ENCODE peak calls at places on chromosomes 5 and 9, in five cellular contexts. C, O, G, P and H are unnamed samples.

GRCh38 chr9:25861416-25861815 is 183.2 kb upstream of the TUSC1 start:
- DNase-seq in P (no peak), C (no peak), G (no peak), O (no peak), H (no peak)

GRCh38 chr5:77129386-77129785 is 42.3 kb upstream of the ZBED3 start:
- DNase-seq in P (no peak), O (no peak), G (no peak), C (peak), H (no peak)

GRCh38 chr5:172093965-172094364 is 87.5 kb upstream of the FBXW11 start:
- DNase-seq in C (no peak), G (no peak), P (no peak), O (no peak), H (no peak)

GRCh38 chr5:77180167-77181081 is 30.1 kb upstream of the PDE8B start:
- DNase-seq in C (peak), P (peak), G (no peak), O (no peak), H (no peak)

GRCh38 chr5:43000198-43000840 is 39.8 kb downstream of the ANXA2R start:
- DNase-seq in O (no peak), P (no peak), G (no peak), C (no peak), H (no peak)

GRCh38 chr5:39441838-39442237 is 17.1 kb upstream of the DAB2 start:
- DNase-seq in P (no peak), O (no peak), G (no peak), C (no peak), H (no peak)

GRCh38 chr9:73031350-73031749 is 78.5 kb upstream of the ALDH1A1 start:
- DNase-seq in O (no peak), P (no peak), G (no peak), C (no peak), H (no peak)

GRCh38 chr5:76074487-76074886 is 8.7 kb upstream of the SV2C start:
- DNase-seq in C (no peak), G (no peak), O (no peak), P (no peak), H (peak)

GRCh38 chr5:159850192-159850573 is 66.1 kb upstream of the ADRA1B start:
- DNase-seq in C (no peak), P (peak), O (no peak), G (no peak), H (no peak)

GRCh38 chr9:6897831-6898230 is 140.1 kb downstream of the KDM4C start:
- DNase-seq in C (no peak), G (no peak), O (no peak), P (no peak), H (no peak)

GRCh38 chr5:93741136-93741811 is at the start of gene POU5F2:
- DNase-seq in P (no peak), G (no peak), O (no peak), C (no peak), H (no peak)
- TF ChIP-seq CTCF in P (no peak), G (peak), O (peak), C (no peak), H (no peak)

GRCh38 chr9:1429328-1429727 is 379.2 kb downstream of the DMRT2 start:
- DNase-seq in P (no peak), O (no peak), C (no peak), G (no peak), H (no peak)

GRCh38 chr9:1434082-1434481 is 383.9 kb downstream of the DMRT2 start:
- DNase-seq in P (no peak), O (no peak), G (no peak), C (no peak), H (no peak)
- TF ChIP-seq CTCF in P (peak), O (no peak), G (no peak), C (no peak), H (no peak)

GRCh38 chr9:32427111-32427873 is 42.8 kb downstream of the ACO1 start:
- DNase-seq in P (no peak), C (no peak), O (no peak), G (no peak), H (no peak)
- TF ChIP-seq CTCF in P (no peak), C (no peak), O (no peak), G (no peak), H (no peak)

GRCh38 chr9:124394596-124394995 is 20.6 kb downstream of the PSMB7 start:
- DNase-seq in P (no peak), O (no peak), C (no peak), G (no peak), H (no peak)
- TF ChIP-seq CTCF in P (no peak), O (no peak), C (no peak), G (no peak), H (peak)

GRCh38 chr5:181170237-181170830 is 22.9 kb downstream of the OR2V2 start:
- DNase-seq in O (no peak), G (no peak), P (no peak), C (no peak), H (no peak)

GRCh38 chr5:181170996-181171395 is 23.6 kb downstream of the OR2V2 start:
- DNase-seq in O (no peak), G (no peak), C (no peak), P (no peak), H (no peak)

GRCh38 chr5:181173420-181174342 is 26.3 kb downstream of the OR2V2 start:
- DNase-seq in O (peak), G (peak), C (no peak), P (no peak), H (peak)

GRCh38 chr5:181171782-181172181 is 24.4 kb downstream of the OR2V2 start:
- DNase-seq in G (no peak), P (no peak), O (no peak), C (no peak), H (no peak)

GRCh38 chr5:181173027-181173419 is 25.6 kb downstream of the OR2V2 start:
- DNase-seq in O (no peak), G (no peak), C (no peak), P (no peak), H (peak)
- TF ChIP-seq CTCF in O (peak), G (no peak), C (no peak), P (no peak), H (no peak)